ENCODE peak calls at places on chromosome 1, in ten cellular contexts. Z is CD4-positive, CD25-positive, alpha-beta regulatory T cell; M is fibroblast of lung; H is tibial artery; F is neural progenitor cell; I is brain microvascular endothelial cell; R is psoas muscle; G is body of pancreas; Y is uterus; A is IMR-90. T is an unnamed sample.

GRCh38 chr1:184889902-184890301 is 84.4 kb downstream of the NIBAN1 start:
- DNase-seq in I (no peak), A (no peak), H (no peak), R (no peak), M (peak; percentile 43), Z (no peak), Y (no peak), F (peak; percentile 10), G (no peak), T (no peak)

GRCh38 chr1:163197022-163197421 is 5.7 kb downstream of the RGS5 start:
- DNase-seq in F (no peak), A (no peak), Z (no peak), H (no peak), Y (no peak), I (no peak), R (no peak), G (no peak), M (peak; percentile 23), T (no peak)

GRCh38 chr1:201304126-201304525 is 20.8 kb downstream of the PKP1 start:
- DNase-seq in F (no peak), Y (no peak), I (no peak), G (no peak), Z (no peak), R (no peak), M (no peak), A (no peak), H (no peak), T (no peak)

GRCh38 chr1:31497601-31498000 is 78.7 kb upstream of the TINAGL1 start:
- DNase-seq in M (peak; percentile 76), Z (no peak), I (peak; percentile 86), H (no peak), Y (no peak), R (no peak), A (peak; percentile 68), F (no peak), G (no peak), T (no peak)

GRCh38 chr1:218460367-218460766 is 115.2 kb downstream of the TGFB2 start:
- DNase-seq in M (peak; percentile 86), F (peak; percentile 60), Y (peak; percentile 39), I (peak; percentile 77), H (peak; percentile 39), R (no peak), G (no peak), Z (no peak), A (peak; percentile 61), T (no peak)

GRCh38 chr1:33612877-33613487 is 140.5 kb downstream of the ZSCAN20 start:
- DNase-seq in G (peak; percentile 77), Y (peak; percentile 21), Z (no peak), H (peak; percentile 40), F (peak; percentile 85), R (no peak), I (peak; percentile 74), M (peak; percentile 45), A (peak; percentile 64), T (no peak)

GRCh38 chr1:61158592-61158991 is 76.2 kb downstream of the NFIA start:
- DNase-seq in Y (no peak), M (no peak), Z (no peak), F (no peak), G (no peak), I (no peak), A (no peak), R (no peak), H (no peak), T (no peak)

GRCh38 chr1:1347663-1348419 is 1.4 kb downstream of the DVL1 start:
- DNase-seq in Y (no peak), H (no peak), M (peak; percentile 45), R (peak; percentile 79), F (peak; percentile 81), I (no peak), G (peak; percentile 74), A (peak; percentile 25), Z (no peak), T (no peak)

GRCh38 chr1:89708727-89709375 is 75.9 kb downstream of the LRRC8C start:
- DNase-seq in G (no peak), Z (no peak), H (no peak), Y (no peak), M (peak; percentile 55), F (peak; percentile 30), I (peak; percentile 35), A (peak; percentile 28), R (no peak), T (no peak)

GRCh38 chr1:89711140-89711778 is 78.3 kb downstream of the LRRC8C start:
- DNase-seq in M (no peak), A (no peak), Y (no peak), Z (no peak), G (no peak), R (no peak), I (no peak), H (no peak), F (no peak), T (no peak)

GRCh38 chr1:89710498-89711139 is 77.7 kb downstream of the LRRC8C start:
- DNase-seq in Y (no peak), F (no peak), R (no peak), Z (no peak), H (no peak), M (no peak), I (no peak), A (no peak), G (no peak), T (no peak)

GRCh38 chr1:89715677-89716076 is 82.8 kb downstream of the LRRC8C start:
- DNase-seq in F (no peak), M (no peak), G (no peak), A (no peak), Z (no peak), R (no peak), Y (no peak), I (no peak), H (no peak), T (no peak)

DNA sequence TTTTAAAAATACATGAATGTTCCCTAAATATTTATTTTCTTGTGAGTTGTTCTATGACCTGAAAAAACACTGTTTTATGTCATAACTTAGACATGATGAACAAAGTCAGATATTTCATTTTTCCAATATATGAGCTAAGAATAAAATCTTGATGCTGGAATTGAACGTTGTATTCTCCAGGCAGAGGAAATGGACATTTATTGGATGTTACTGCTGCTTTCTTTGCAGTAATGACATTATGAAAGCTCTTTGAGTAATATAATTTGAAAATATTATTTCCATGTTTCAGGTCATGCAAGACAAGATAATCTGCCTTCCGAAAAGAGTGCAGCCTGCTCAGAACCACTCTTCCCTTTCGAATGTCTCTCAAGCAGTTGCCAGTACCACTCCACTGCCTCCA is 79.5 kb downstream of the LRRC8C start:
- DNase-seq in G (no peak), Z (no peak), H (no peak), F (no peak), M (no peak), Y (no peak), A (no peak), R (no peak), I (no peak), T (no peak)
- H3K36me3 ChIP-seq in G (no peaks in the 10 kb centered on the region), Z (peaks cover 64% of the 10 kb centered on the region), H (peaks cover 12% of the 10 kb centered on the region), F (no peaks in the 10 kb centered on the region), M (peaks cover 3% of the 10 kb centered on the region), Y (no peaks in the 10 kb centered on the region), A (peaks cover 21% of the 10 kb centered on the region), R (peaks cover 6% of the 10 kb centered on the region), I (no peaks in the 10 kb centered on the region), T (peaks cover 15% of the 10 kb centered on the region)

DNA sequence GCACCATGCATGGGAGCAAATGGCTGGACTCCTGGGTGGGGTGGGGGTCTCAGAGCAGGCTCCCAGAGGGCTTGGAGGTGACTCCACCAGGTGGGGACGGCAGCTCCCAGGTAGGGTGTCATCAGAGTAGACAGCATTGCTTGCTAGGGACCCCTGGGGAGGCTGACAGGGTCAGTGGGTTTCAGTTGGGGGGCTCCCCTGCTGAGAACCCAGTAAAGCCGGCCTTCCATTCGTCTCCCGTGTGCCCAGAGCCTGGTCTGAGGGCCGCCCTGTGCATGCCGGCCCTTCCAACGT is 4.7 kb upstream of the GJC2 start:
- DNase-seq in R (no peak), M (no peak), A (no peak), I (no peak), H (no peak), F (no peak), Z (no peak), Y (no peak), G (no peak), T (no peak)
- H3K36me3 ChIP-seq in R (peaks cover 38% of the 10 kb centered on the region), M (peaks cover 20% of the 10 kb centered on the region), A (peaks cover 15% of the 10 kb centered on the region), I (peaks cover 18% of the 10 kb centered on the region), H (peaks cover 22% of the 10 kb centered on the region), F (no peaks in the 10 kb centered on the region), Z (peaks cover 23% of the 10 kb centered on the region), Y (no peaks in the 10 kb centered on the region), G (no peaks in the 10 kb centered on the region), T (peaks cover 37% of the 10 kb centered on the region)

DNA sequence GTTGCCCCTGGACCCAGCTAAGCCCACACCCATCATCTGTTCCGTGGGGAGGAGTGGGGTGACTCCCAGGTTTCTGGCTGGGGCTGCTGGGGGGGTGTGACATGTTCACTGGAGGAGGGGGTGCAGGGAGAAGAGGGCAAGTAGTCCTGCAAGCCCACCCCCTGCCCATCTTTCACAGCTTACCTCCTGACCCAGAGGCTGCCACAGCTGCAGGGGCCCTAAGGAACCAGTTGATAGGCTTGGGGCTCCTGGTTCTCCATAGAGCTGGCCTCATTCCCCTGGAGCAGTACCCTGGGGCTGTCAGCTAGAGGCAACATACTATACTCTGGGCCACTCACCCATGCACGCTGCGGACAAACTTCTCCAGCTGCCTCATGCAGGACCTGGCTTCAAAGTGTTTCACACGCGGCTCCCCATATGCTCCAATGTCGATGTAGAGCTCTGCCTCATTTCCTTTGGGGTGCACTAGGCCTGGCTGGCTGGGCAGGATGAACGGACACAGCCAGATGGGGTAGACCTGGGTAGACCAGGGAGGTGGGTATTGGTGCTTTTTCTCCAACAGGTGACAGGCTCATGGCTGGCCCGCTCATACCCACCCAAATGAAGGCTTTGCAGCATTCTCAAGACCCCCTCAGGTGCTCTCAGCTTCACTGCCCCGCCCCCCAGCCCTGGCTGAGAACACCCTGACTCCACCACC is 33.8 kb downstream of the DHCR24 start:
- DNase-seq in R (no peak), Y (no peak), F (no peak), M (no peak), G (no peak), A (no peak), Z (no peak), I (no peak), H (no peak), T (no peak)
- H3K36me3 ChIP-seq in R (peaks cover 70% of the 10 kb centered on the region), Y (no peaks in the 10 kb centered on the region), F (no peaks in the 10 kb centered on the region), M (peaks cover 29% of the 10 kb centered on the region), G (peaks cover 5% of the 10 kb centered on the region), A (no peaks in the 10 kb centered on the region), Z (no peaks in the 10 kb centered on the region), I (peaks cover 52% of the 10 kb centered on the region), H (no peaks in the 10 kb centered on the region), T (peaks cover 9% of the 10 kb centered on the region)

GRCh38 chr1:230262867-230263572 is 163.1 kb downstream of the PGBD5 start:
- DNase-seq in I (no peak), Y (peak; percentile 10), F (no peak), H (no peak), R (no peak), G (no peak), Z (no peak), M (no peak), A (no peak), T (no peak)

GRCh38 chr1:230264342-230264741 is 161.8 kb downstream of the PGBD5 start:
- DNase-seq in Y (peak; percentile 2), A (no peak), G (no peak), F (no peak), M (no peak), H (no peak), R (no peak), I (no peak), Z (no peak), T (no peak)

GRCh38 chr1:230265200-230266115 is 160.7 kb downstream of the PGBD5 start:
- DNase-seq in G (no peak), Y (peak; percentile 6), Z (no peak), F (no peak), A (no peak), H (no peak), R (no peak), I (no peak), M (no peak), T (no peak)

GRCh38 chr1:230261918-230262650 is 164.0 kb downstream of the PGBD5 start:
- DNase-seq in A (no peak), M (no peak), R (no peak), I (no peak), H (no peak), Z (no peak), F (no peak), G (peak; percentile 32), Y (no peak), T (no peak)

DNA sequence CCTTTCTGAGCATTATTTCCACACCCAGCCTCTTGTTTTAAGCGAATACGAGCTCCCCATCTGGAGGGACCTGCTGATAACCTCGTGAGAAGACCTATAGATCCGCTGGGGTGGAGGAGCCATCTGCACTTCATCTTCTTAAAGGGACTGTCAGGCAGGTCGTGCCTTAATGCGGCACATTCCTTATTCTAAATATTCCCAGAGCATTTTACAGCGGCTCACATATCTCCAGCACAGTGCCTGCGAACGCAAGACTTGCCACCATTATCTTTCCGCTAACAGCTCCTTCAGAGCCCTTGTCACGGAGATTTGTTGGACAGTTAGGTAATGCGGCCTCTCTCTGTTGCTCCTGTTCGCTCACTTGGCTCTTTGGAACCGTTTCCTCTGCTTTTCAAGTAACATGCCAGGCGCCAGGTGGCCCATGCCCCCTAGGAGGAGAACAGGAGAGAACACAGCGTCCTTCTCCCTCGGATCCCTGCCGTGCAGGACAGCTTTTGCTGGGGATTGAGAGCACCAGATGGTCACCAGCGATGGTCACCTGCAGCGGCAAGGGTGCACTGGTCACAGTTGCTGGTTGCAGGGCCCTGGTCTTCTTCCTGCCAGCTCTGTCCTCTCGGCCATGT is 162.4 kb downstream of the PGBD5 start:
- DNase-seq in Y (peak; percentile 8), I (no peak), R (no peak), Z (no peak), H (no peak), M (no peak), G (peak; percentile 42), A (no peak), F (no peak), T (no peak)
- H3K36me3 ChIP-seq in Y (no peaks in the 10 kb centered on the region), I (peaks cover 24% of the 10 kb centered on the region), R (peaks cover 76% of the 10 kb centered on the region), Z (peaks cover 29% of the 10 kb centered on the region), H (peaks cover 24% of the 10 kb centered on the region), M (peaks cover 11% of the 10 kb centered on the region), G (peaks cover 13% of the 10 kb centered on the region), A (peaks cover 49% of the 10 kb centered on the region), F (no peaks in the 10 kb centered on the region), T (peaks cover 22% of the 10 kb centered on the region)